ENCODE peak calls at places on chromosomes 7 and 10, in seven cellular contexts. W is kidney tubule cell; E is stimulated activated naive CD4-positive, alpha-beta T cell; L is NCI-H345; U is amygdala; V is NCI-H1105 treated with DMSO at 0.1 percent for 48 hours; M is dermis blood vessel endothelial cell. Q is an unnamed sample.

GRCh38 chr7:152674860-152675760 is 831 bp downstream of the XRCC2 start:
- DNase-seq in W (peak), E (no peak), L (peak), U (no peak), V (peak), M (peak), Q (peak)

GRCh38 chr7:143363011-143363937 is 761 bp upstream of the FAM131B start:
- DNase-seq in W (no peak), E (no peak), L (no peak), U (no peak), V (no peak), M (no peak), Q (no peak)

GRCh38 chr7:139095194-139095659 is 14.3 kb downstream of the ZC3HAV1 start:
- DNase-seq in W (no peak), E (peak), L (no peak), U (no peak), V (no peak), M (peak), Q (no peak)

GRCh38 chr7:33773053-33773452 is 132.3 kb upstream of the BMPER start:
- DNase-seq in W (peak), E (no peak), L (no peak), U (no peak), V (no peak), M (peak), Q (no peak)

GRCh38 chr7:28037220-28038010 is 143.2 kb downstream of the JAZF1 start:
- DNase-seq in W (peak), E (no peak), L (no peak), U (no peak), V (no peak), M (peak), Q (no peak)

GRCh38 chr10:118472961-118473675 is 122.3 kb downstream of the PRLHR start:
- DNase-seq in W (peak), E (no peak), L (no peak), U (no peak), V (no peak), M (no peak), Q (no peak)

GRCh38 chr7:30726296-30727006 is 25.5 kb upstream of the INMT start:
- DNase-seq in W (no peak), E (peak), L (no peak), U (no peak), V (no peak), M (no peak), Q (no peak)

GRCh38 chr10:74825371-74826141 is 844 bp upstream of the KAT6B start:
- DNase-seq in W (peak), E (peak), L (peak), U (peak), V (no peak), M (no peak), Q (peak)

GRCh38 chr10:23293145-23293724 is 51.4 kb downstream of the C10orf67 start:
- DNase-seq in W (peak), E (no peak), L (no peak), U (peak), V (peak), M (peak), Q (peak)

GRCh38 chr10:92829042-92829785 is 19.1 kb upstream of the EXOC6 start:
- DNase-seq in W (no peak), E (no peak), L (no peak), U (no peak), V (no peak), M (no peak), Q (peak)

GRCh38 chr10:49734676-49735075 is 27.4 kb downstream of the OGDHL start:
- DNase-seq in W (peak), E (no peak), L (no peak), U (no peak), V (no peak), M (no peak), Q (no peak)

GRCh38 chr10:124450010-124450782 is at the start of gene NKX1-2:
- DNase-seq in W (no peak), E (no peak), L (peak), U (no peak), V (peak), M (no peak), Q (peak)

GRCh38 chr10:7933262-7933661 is 115.0 kb downstream of the TAF3 start:
- DNase-seq in W (peak), E (no peak), L (no peak), U (no peak), V (no peak), M (no peak), Q (no peak)

GRCh38 chr10:16845248-16845647 is 28.0 kb upstream of the RSU1 start:
- DNase-seq in W (no peak), E (no peak), L (no peak), U (no peak), V (no peak), M (peak), Q (no peak)

GRCh38 chr7:101216860-101217387 is 457 bp downstream of the PLOD3 start:
- DNase-seq in W (peak), E (no peak), L (no peak), U (no peak), V (no peak), M (peak), Q (no peak)

GRCh38 chr7:155670521-155670920 is 26.1 kb downstream of the RBM33 start:
- DNase-seq in W (no peak), E (no peak), L (peak), U (no peak), V (no peak), M (peak), Q (no peak)

GRCh38 chr7:15015545-15016314 is 113.2 kb upstream of the DGKB start:
- DNase-seq in W (peak), E (no peak), L (peak), U (no peak), V (peak), M (peak), Q (peak)

GRCh38 chr7:24576171-24577052 is 3.2 kb downstream of the PALS2 start:
- DNase-seq in W (peak), E (no peak), L (peak), U (no peak), V (peak), M (peak), Q (peak)

GRCh38 chr7:139776486-139777303 is 1.1 kb downstream of the HIPK2 start:
- DNase-seq in W (peak), E (no peak), L (peak), U (peak), V (peak), M (peak), Q (peak)

GRCh38 chr10:14688606-14689005 is 86.1 kb downstream of the FAM107B start:
- DNase-seq in W (no peak), E (no peak), L (no peak), U (no peak), V (no peak), M (no peak), Q (no peak)

GRCh38 chr10:46270086-46270811 is 16.5 kb upstream of the ANTXRL start:
- DNase-seq in W (no peak), E (no peak), L (no peak), U (no peak), V (no peak), M (no peak), Q (no peak)

GRCh38 chr10:15719899-15720634 is at the start of gene ITGA8:
- DNase-seq in W (no peak), E (no peak), L (no peak), U (no peak), V (peak), M (peak), Q (peak)

GRCh38 chr10:48478469-48478868 is 126.4 kb downstream of the ARHGAP22 start:
- DNase-seq in W (no peak), E (no peak), L (no peak), U (no peak), V (no peak), M (no peak), Q (peak)

Q was measured in NCI-H146.